ENCODE peak calls at places on chromosomes 2 and 18, in five cellular contexts. O, V, G, F and B are unnamed samples.

GRCh38 chr18:14970027-14970426 is 222.1 kb downstream of the ANKRD30B start:
- DNase-seq in O (no peak), V (no peak), G (no peak), F (peak), B (no peak)

GRCh38 chr2:235843591-235844395 is 324.4 kb downstream of the GBX2 start:
- DNase-seq in O (no peak), V (no peak), G (no peak), F (no peak), B (no peak)

GRCh38 chr2:73035899-73036778 is 35.4 kb downstream of the SFXN5 start:
- DNase-seq in O (no peak), V (no peak), G (no peak), F (no peak), B (no peak)

GRCh38 chr2:99701503-99701902 is 211.7 kb upstream of the REV1 start:
- DNase-seq in O (no peak), V (no peak), G (no peak), F (no peak), B (no peak)

GRCh38 chr18:8298186-8298585 is 311.1 kb upstream of the RAB12 start:
- DNase-seq in O (no peak), V (no peak), G (no peak), F (no peak), B (no peak)

GRCh38 chr2:178280261-178280852 is 86.0 kb downstream of the OSBPL6 start:
- DNase-seq in O (no peak), V (no peak), G (peak), F (peak), B (no peak)

GRCh38 chr18:74942319-74942910 is 266.5 kb downstream of the PTGR3 start:
- DNase-seq in O (no peak), V (no peak), G (no peak), F (no peak), B (no peak)

GRCh38 chr2:29747786-29748470 is 173.5 kb downstream of the ALK start:
- DNase-seq in O (no peak), V (peak), G (no peak), F (peak), B (no peak)

GRCh38 chr2:146312899-146313298 is 1531.9 kb upstream of the ACVR2A start:
- DNase-seq in O (no peak), V (no peak), G (no peak), F (peak), B (no peak)

GRCh38 chr18:48947583-48947982 is 3.2 kb downstream of the SMAD7 start:
- DNase-seq in O (no peak), V (no peak), G (no peak), F (no peak), B (no peak)

GRCh38 chr2:59383473-59383872 is 1142.3 kb upstream of the FANCL start:
- DNase-seq in O (no peak), V (no peak), G (no peak), F (no peak), B (no peak)

GRCh38 chr2:63124850-63125249 is 74.2 kb downstream of the OTX1 start:
- DNase-seq in O (no peak), V (no peak), G (no peak), F (no peak), B (no peak)

GRCh38 chr2:214830794-214831346 is 21.4 kb upstream of the BARD1 start:
- DNase-seq in O (no peak), V (no peak), G (no peak), F (peak), B (no peak)

GRCh38 chr2:47193607-47194006 is 38.5 kb upstream of the STPG4 start:
- DNase-seq in O (no peak), V (no peak), G (no peak), F (peak), B (no peak)

GRCh38 chr18:45156941-45157340 is 458.3 kb upstream of the SLC14A2 start:
- DNase-seq in O (no peak), V (no peak), G (no peak), F (peak), B (no peak)

GRCh38 chr2:111626037-111626861 is 257.7 kb downstream of the ANAPC1 start:
- DNase-seq in O (no peak), V (no peak), G (no peak), F (no peak), B (no peak)

GRCh38 chr18:29560270-29560669 is 1383.3 kb upstream of the CDH2 start:
- DNase-seq in O (no peak), V (no peak), G (no peak), F (no peak), B (no peak)

GRCh38 chr18:46350598-46351172 is 246.5 kb downstream of the HAUS1 start:
- DNase-seq in O (no peak), V (no peak), G (no peak), F (no peak), B (no peak)

GRCh38 chr2:47379384-47379783 is 23.6 kb upstream of the MSH2 start:
- DNase-seq in O (no peak), V (no peak), G (no peak), F (no peak), B (no peak)

DNA sequence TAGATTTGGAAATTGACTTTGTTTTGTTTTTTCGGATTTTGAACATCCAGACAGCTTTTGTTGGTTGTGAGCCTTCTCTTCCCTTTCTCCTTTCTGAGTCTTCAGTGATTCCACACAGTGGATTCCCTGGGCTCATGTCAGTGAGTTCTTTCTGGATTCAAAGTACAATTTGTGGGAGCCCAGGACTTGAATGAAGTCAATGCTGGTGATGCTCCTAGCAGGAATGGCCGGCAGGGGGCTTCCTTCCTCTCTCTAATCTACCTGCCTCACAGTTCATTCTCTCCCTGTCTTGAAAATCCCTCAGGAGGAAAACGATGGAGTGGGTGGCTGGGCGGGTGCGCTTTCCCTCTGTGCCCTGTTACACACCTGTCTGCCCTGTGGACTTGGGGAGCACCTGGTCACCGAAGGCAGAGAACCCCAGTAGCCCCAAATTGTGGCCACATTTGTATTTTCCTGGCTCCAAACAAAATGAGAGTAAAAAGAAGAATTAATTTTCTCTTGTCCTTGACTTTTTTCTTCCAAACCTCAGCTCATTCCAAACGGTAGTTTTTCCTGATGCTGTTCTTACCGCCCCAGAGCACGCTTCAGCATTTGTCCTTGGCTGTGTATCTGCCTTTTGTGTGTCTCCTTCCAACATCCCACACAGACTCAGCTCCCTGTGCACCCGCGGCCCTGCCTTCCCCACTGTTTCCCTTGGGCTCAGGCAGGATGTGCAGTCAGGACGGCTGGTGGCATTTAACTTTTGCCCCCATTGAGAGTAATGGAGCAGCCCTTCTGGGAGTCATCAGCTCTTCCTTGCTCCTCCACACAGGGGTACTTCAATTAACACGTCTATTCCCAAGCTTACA is 86.6 kb downstream of the MARCO start:
- DNase-seq in O (no peak), V (no peak), G (peak), F (peak), B (no peak)
- TF ChIP-seq CTCF in O (peak), V (peak), G (peak), F (peak), B (peak)

DNA sequence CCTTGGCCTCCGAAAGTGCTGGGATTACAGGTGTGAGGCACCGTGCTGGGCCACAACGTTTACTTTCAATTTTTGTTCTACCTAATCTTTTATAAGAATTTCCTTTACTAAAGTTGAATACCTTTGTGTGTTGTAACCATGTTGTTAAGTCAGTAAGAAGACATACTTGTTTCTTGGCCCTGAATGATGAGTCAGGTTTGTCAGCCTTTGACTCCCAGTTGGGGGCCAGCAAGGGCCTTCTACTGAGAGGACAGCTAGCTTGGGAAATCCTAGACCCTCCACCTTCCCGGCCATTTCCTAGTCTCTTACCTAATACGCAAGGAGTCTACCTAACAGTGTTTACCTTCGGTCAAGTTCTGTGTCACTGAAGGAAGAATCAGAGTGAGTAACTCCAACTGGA is 22.7 kb downstream of the MTHFD2 start:
- DNase-seq in O (no peak), V (no peak), G (no peak), F (peak), B (no peak)
- TF ChIP-seq CTCF in O (no peak), V (no peak), G (no peak), F (no peak), B (no peak)

DNA sequence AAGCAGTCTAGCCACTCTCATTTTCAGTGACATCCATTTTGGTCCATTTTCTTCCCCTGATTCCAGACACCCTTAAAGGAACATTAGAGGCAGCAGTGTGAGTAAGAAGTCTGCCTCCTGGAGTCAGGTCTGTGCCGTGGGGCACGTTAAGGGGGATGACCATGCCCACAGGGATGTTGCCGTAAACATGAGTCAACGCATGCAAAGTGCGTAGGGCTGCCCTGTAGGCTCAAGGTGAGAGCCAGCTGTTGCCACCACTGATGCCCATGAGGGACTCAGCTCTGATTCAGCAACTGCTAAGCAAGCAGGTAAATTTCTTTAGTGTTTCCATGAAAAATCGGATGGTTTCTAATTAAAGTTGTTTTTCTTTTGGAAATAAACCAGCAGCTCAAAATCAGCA is 61.4 kb upstream of the TFCP2L1 start:
- DNase-seq in O (no peak), V (no peak), G (no peak), F (no peak), B (no peak)
- TF ChIP-seq CTCF in O (no peak), V (no peak), G (no peak), F (no peak), B (no peak)

GRCh38 chr2:128456281-128456680 is 137.6 kb upstream of the HS6ST1 start:
- DNase-seq in O (no peak), V (no peak), G (no peak), F (no peak), B (peak)

GRCh38 chr2:128455710-128456050 is 137.0 kb upstream of the HS6ST1 start:
- DNase-seq in O (peak), V (no peak), G (no peak), F (no peak), B (peak)

GRCh38 chr2:128457716-128458115 is 139.0 kb upstream of the HS6ST1 start:
- DNase-seq in O (no peak), V (no peak), G (no peak), F (no peak), B (no peak)

GRCh38 chr2:128458438-128458837 is 139.8 kb upstream of the HS6ST1 start:
- DNase-seq in O (no peak), V (no peak), G (no peak), F (peak), B (no peak)

DNA sequence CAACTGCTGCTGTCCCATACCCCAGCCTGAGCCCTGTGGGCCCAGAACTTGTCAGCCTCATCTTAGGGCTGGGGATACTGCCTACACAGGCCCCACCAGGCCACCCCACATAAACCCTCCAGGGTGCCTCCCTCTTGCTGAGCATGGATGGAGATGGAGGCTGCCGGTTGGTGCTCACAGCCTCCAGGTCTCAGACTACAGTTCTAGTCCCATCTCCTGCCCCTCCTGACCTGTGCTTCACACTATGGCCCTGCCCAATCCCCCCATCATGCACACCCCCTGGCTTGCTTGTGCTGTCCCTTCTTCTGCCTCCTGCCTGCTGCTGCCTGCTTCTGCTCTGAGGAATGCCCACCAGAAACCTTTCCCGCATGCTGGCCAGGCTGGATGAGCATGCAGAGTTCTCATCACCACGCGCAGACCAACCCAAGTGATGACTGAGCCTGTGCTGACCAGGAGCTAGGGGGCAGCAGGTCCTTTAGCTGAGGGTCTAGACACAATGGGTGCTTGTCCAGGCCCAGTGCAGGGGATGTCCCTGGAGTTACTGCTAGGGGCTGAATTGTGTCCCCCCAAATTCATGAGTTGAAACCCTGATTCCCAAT is 138.4 kb upstream of the HS6ST1 start:
- DNase-seq in O (peak), V (no peak), G (no peak), F (no peak), B (peak)
- TF ChIP-seq CTCF in O (no peak), V (no peak), G (no peak), F (no peak), B (no peak)

GRCh38 chr18:23501626-23502025 is 1.7 kb upstream of the RMC1 start:
- DNase-seq in O (no peak), V (no peak), G (no peak), F (no peak), B (no peak)
- TF ChIP-seq CTCF in O (no peak), V (no peak), G (no peak), F (no peak), B (no peak)